ENCODE peak calls at places on chromosomes 2 and 18, in four cellular contexts. L is GM06990, B is GM12865, A is dorsolateral prefrontal cortex. J is an unnamed sample.

GRCh38 chr2:98551316-98551715 is 57.0 kb downstream of the COA5 start:
- DNase-seq in L (no peak), B (peak), A (no peak), J (no peak)

GRCh38 chr2:37026050-37026449 is 58.1 kb downstream of the HEATR5B start:
- DNase-seq in L (no peak), B (peak), A (no peak), J (no peak)

GRCh38 chr18:43031169-43031568 is 84.3 kb downstream of the RIT2 start:
- DNase-seq in L (no peak), B (no peak), A (no peak), J (no peak)

GRCh38 chr2:8544786-8545631 is 136.8 kb upstream of the ID2 start:
- DNase-seq in L (peak), B (peak), A (peak), J (no peak)

GRCh38 chr2:122236152-122236892 is 480.9 kb downstream of the TSN start:
- DNase-seq in L (no peak), B (no peak), A (no peak), J (no peak)

GRCh38 chr2:180571559-180571958 is 408.8 kb upstream of the UBE2E3 start:
- DNase-seq in L (no peak), B (no peak), A (no peak), J (no peak)

GRCh38 chr18:5630766-5631413 is 87.1 kb upstream of the EPB41L3 start:
- DNase-seq in L (no peak), B (no peak), A (no peak), J (no peak)

GRCh38 chr18:24656571-24656971 is 196.1 kb downstream of the HRH4 start:
- DNase-seq in L (no peak), B (no peak), A (no peak), J (no peak)

GRCh38 chr2:20370191-20370590 is 19.5 kb upstream of the PUM2 start:
- DNase-seq in L (no peak), B (no peak), A (no peak), J (no peak)

GRCh38 chr18:70373062-70373519 is 84.2 kb downstream of the SOCS6 start:
- DNase-seq in L (no peak), B (no peak), A (no peak), J (no peak)

GRCh38 chr2:181750305-181750704 is 70.0 kb upstream of the NEUROD1 start:
- DNase-seq in L (no peak), B (no peak), A (no peak), J (no peak)

GRCh38 chr2:101827246-101827645 is 129.7 kb downstream of the MAP4K4 start:
- DNase-seq in L (no peak), B (no peak), A (no peak), J (no peak)

GRCh38 chr18:6222271-6222670 is 192.4 kb downstream of the L3MBTL4 start:
- DNase-seq in L (no peak), B (no peak), A (no peak), J (no peak)

GRCh38 chr2:37414470-37414949 is 70.1 kb downstream of the QPCT start:
- DNase-seq in L (peak), B (peak), A (no peak), J (no peak)

GRCh38 chr18:78904179-78904531 is 75.5 kb upstream of the SALL3 start:
- DNase-seq in L (no peak), B (no peak), A (no peak), J (no peak)

GRCh38 chr2:234324151-234324550 is 172.7 kb downstream of the ARL4C start:
- DNase-seq in L (no peak), B (no peak), A (peak), J (no peak)

GRCh38 chr2:200048421-200048820 is 93.0 kb downstream of the MAIP1 start:
- DNase-seq in L (no peak), B (no peak), A (no peak), J (no peak)

GRCh38 chr2:239588451-239589269 is 187.8 kb upstream of the HDAC4 start:
- DNase-seq in L (no peak), B (no peak), A (no peak), J (no peak)

GRCh38 chr2:202023198-202023903 is 10.3 kb upstream of the FZD7 start:
- DNase-seq in L (no peak), B (no peak), A (no peak), J (no peak)

GRCh38 chr2:189628817-189629552 is 32.3 kb upstream of the ASNSD1 start:
- DNase-seq in L (no peak), B (no peak), A (no peak), J (no peak)
- TF ChIP-seq CTCF in L (no peak), B (no peak), A (no peak), J (no peak)

GRCh38 chr2:127701651-127702394 is 526 bp downstream of the SFT2D3 start:
- DNase-seq in L (peak), B (peak), A (peak), J (peak)
- TF ChIP-seq CTCF in L (peak), B (peak), A (no peak), J (peak)

GRCh38 chr2:15943378-15943851 is 3.1 kb downstream of the MYCN start:
- DNase-seq in L (no peak), B (no peak), A (peak), J (peak)
- TF ChIP-seq CTCF in L (peak), B (peak), A (peak), J (peak)

GRCh38 chr2:117963446-117963845 is 50.4 kb downstream of the CCDC93 start:
- DNase-seq in L (no peak), B (no peak), A (no peak), J (no peak)
- TF ChIP-seq CTCF in L (no peak), B (no peak), A (no peak), J (no peak)

GRCh38 chr18:77207540-77207939 is 42.1 kb upstream of the GALR1 start:
- DNase-seq in L (no peak), B (peak), A (no peak), J (no peak)
- TF ChIP-seq CTCF in L (peak), B (peak), A (peak), J (peak)

DNA sequence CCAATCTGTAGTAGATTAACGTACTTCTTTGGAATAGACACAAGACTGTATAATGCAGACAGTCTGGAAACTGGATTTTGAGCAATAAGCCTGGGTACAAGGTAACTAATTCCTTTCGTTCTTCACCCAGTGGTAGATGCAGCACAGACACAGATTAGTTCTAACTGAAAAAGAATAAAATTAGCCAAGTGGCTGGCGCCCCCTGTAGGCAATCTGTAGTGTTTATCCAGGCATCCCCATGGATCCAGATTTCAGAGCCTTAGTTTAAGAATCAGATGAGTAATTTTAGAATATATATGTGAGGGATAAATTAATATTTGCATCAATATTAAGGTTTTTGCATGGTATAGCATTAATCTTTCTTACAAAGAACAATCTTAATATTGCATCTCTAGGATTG is 563.9 kb downstream of the DCC start:
- DNase-seq in L (no peak), B (peak), A (peak), J (peak)
- TF ChIP-seq CTCF in L (peak), B (peak), A (peak), J (peak)